ENCODE peak calls at places on chromosome 21, in ten cellular contexts. F is stimulated activated CD8-positive, alpha-beta memory T cell treated with anti-CD3 and anti-CD28 coated beads, Interleukin-4, amount 100 ng/mL, for 1 hour; D is GM12865; R is stimulated activated CD4-positive, alpha-beta T cell treated with anti-CD3 and anti-CD28 coated beads, Interleukin-4, amount 100 ng/mL, for 24 hours; S is DMS 273 treated with DMSO at 0.1 percent for 48 hours; J is LoVo; C is RWPE1; T is NCI-H510A treated with DMSO at 0.1 percent for 48 hours; Z is AG09309; U is GDM1. Y is an unnamed sample.

GRCh38 chr21:44713846-44714245 is 2.5 kb upstream of the TSPEAR start:
- DNase-seq in F (no peak), R (no peak), Z (no peak), J (no peak), S (no peak), T (no peak), D (no peak), C (no peak), U (no peak), Y (no peak)

GRCh38 chr21:29034678-29035077 is 10.2 kb downstream of the USP16 start:
- DNase-seq in U (no peak), D (no peak), S (no peak), Z (no peak), C (no peak), F (no peak), R (no peak), J (peak), T (no peak), Y (no peak)

GRCh38 chr21:42298237-42298636 is 17.0 kb downstream of the TFF3 start:
- DNase-seq in R (no peak), U (no peak), Z (no peak), S (no peak), J (peak), C (peak), D (no peak), F (no peak), T (no peak), Y (no peak)

GRCh38 chr21:36700961-36701911 is 2.3 kb downstream of the SIM2 start:
- DNase-seq in Z (no peak), R (no peak), S (no peak), J (no peak), U (no peak), T (no peak), D (no peak), C (no peak), F (no peak), Y (no peak)

GRCh38 chr21:34147835-34148804 is 74.7 kb downstream of the MRPS6 start:
- DNase-seq in Z (no peak), J (no peak), T (no peak), D (no peak), S (no peak), F (no peak), U (no peak), C (no peak), R (no peak), Y (no peak)

GRCh38 chr21:42841156-42841915 is 38.0 kb downstream of the WDR4 start:
- DNase-seq in F (no peak), Z (no peak), S (no peak), C (no peak), D (no peak), U (no peak), T (no peak), J (no peak), R (no peak), Y (no peak)

GRCh38 chr21:36260030-36260787 is 59.8 kb upstream of the MORC3 start:
- DNase-seq in C (peak), F (peak), R (peak), T (peak), Z (peak), D (peak), U (peak), J (peak), S (peak), Y (peak)

GRCh38 chr21:14236180-14236579 is 20.2 kb downstream of the RBM11 start:
- DNase-seq in T (no peak), R (no peak), C (no peak), D (no peak), J (no peak), F (no peak), U (no peak), Z (no peak), S (no peak), Y (no peak)

Y was measured in activated CD8-positive, alpha-beta T cell treated with anti-CD3 and anti-CD28 coated beads, Interleukin-2, amount 10 ng/mL, durations not matched to agents 7 days and 5 days.